ENCODE peak calls at places on chromosomes 5 and 9, in eight cellular contexts. Y, M, Z, G, D, Q, H and I are unnamed samples.

GRCh38 chr9:99431103-99431502 is 209.0 kb downstream of the SEC61B start:
- DNase-seq in H (peak; percentile 81), G (no peak), D (no peak), Z (peak; percentile 66), Y (peak; percentile 48), Q (no peak), M (no peak), I (no peak)

GRCh38 chr9:31868830-31869229 is 515.6 kb upstream of the ACO1 start:
- DNase-seq in Z (no peak), H (no peak), Y (no peak), G (no peak), M (no peak), Q (no peak), D (no peak), I (no peak)

GRCh38 chr5:7397005-7397546 is 1.1 kb downstream of the ADCY2 start:
- DNase-seq in H (no peak), M (no peak), Y (peak; percentile 16), D (no peak), Q (no peak), Z (no peak), G (no peak), I (no peak)

GRCh38 chr5:170648546-170648945 is 135.0 kb upstream of the GABRP start:
- DNase-seq in H (peak; percentile 70), G (no peak), Q (no peak), Y (peak; percentile 27), M (no peak), Z (no peak), D (no peak), I (no peak)

GRCh38 chr5:9733456-9733855 is 103.3 kb upstream of the TAS2R1 start:
- DNase-seq in H (no peak), Z (no peak), D (no peak), M (no peak), Y (peak; percentile 35), Q (no peak), G (no peak), I (no peak)

GRCh38 chr5:149578896-149579295 is 2.4 kb upstream of the ARHGEF37 start:
- DNase-seq in Q (no peak), D (no peak), G (no peak), Z (no peak), H (no peak), Y (no peak), M (no peak), I (no peak)

GRCh38 chr5:173925449-173926071 is 37.4 kb downstream of the CPEB4 start:
- DNase-seq in H (peak; percentile 83), Q (peak; percentile 25), D (no peak), Y (peak; percentile 74), Z (peak; percentile 61), M (peak; percentile 19), G (no peak), I (peak; percentile 16)

GRCh38 chr5:34620185-34620584 is 35.9 kb upstream of the RAI14 start:
- DNase-seq in G (no peak), H (no peak), Z (no peak), Y (peak; percentile 83), Q (no peak), M (no peak), D (no peak), I (no peak)

GRCh38 chr9:123997665-123998277 is 13.8 kb upstream of the LHX2 start:
- DNase-seq in Q (no peak), H (peak; percentile 25), G (no peak), Y (no peak), D (peak; percentile 75), M (no peak), Z (peak; percentile 23), I (no peak)

GRCh38 chr5:181108578-181109165 is 22.3 kb downstream of the OR2V1 start:
- DNase-seq in H (no peak), M (no peak), G (no peak), Y (no peak), Z (no peak), Q (no peak), D (no peak), I (no peak)

GRCh38 chr9:15333376-15333881 is 26.4 kb upstream of the TTC39B start:
- DNase-seq in G (no peak), Z (no peak), M (no peak), H (no peak), Y (no peak), Q (no peak), D (no peak), I (no peak)

GRCh38 chr5:115962565-115963402 is 509 bp downstream of the LVRN start:
- DNase-seq in Z (peak; percentile 22), G (no peak), D (no peak), M (peak; percentile 20), H (no peak), Y (peak; percentile 72), Q (no peak), I (no peak)

GRCh38 chr9:73038089-73038509 is 85.2 kb upstream of the ALDH1A1 start:
- DNase-seq in M (no peak), Y (peak; percentile 4), Z (no peak), G (no peak), D (no peak), Q (no peak), H (no peak), I (no peak)
- H3K4me3 ChIP-seq in M (no peak overlapping the region), Y (no peak overlapping the region), Z (no peak overlapping the region), G (no peak overlapping the region), D (no peak overlapping the region), Q (peak overlapping the region; percentile 34), H (no peak overlapping the region), I (no peak overlapping the region)

GRCh38 chr5:125346316-125346715 is 599.9 kb upstream of the ZNF608 start:
- DNase-seq in M (no peak), Q (no peak), Y (no peak), D (no peak), H (no peak), Z (no peak), G (no peak), I (no peak)

GRCh38 chr5:125348936-125349335 is 602.5 kb upstream of the ZNF608 start:
- DNase-seq in Z (no peak), G (no peak), H (no peak), Q (no peak), M (no peak), D (no peak), Y (no peak), I (no peak)

GRCh38 chr5:125348221-125348692 is 601.8 kb upstream of the ZNF608 start:
- DNase-seq in G (no peak), D (no peak), Z (peak; percentile 83), H (peak; percentile 36), M (no peak), Y (peak; percentile 15), Q (no peak), I (no peak)

GRCh38 chr5:125349432-125349831 is 603.0 kb upstream of the ZNF608 start:
- DNase-seq in G (peak; percentile 74), M (no peak), Z (peak; percentile 69), Y (peak; percentile 11), Q (no peak), D (no peak), H (peak; percentile 69), I (no peak)
- H3K4me3 ChIP-seq in G (no peak overlapping the region), M (no peak overlapping the region), Z (no peak overlapping the region), Y (no peak overlapping the region), Q (no peak overlapping the region), D (no peak overlapping the region), H (no peak overlapping the region), I (no peak overlapping the region)

GRCh38 chr9:18785604-18786003 is 247.4 kb downstream of the SAXO1 start:
- DNase-seq in D (no peak), H (no peak), Y (no peak), Z (peak; percentile 38), M (no peak), G (no peak), Q (no peak), I (no peak)

GRCh38 chr9:18786196-18786595 is 246.8 kb downstream of the SAXO1 start:
- DNase-seq in H (no peak), Q (no peak), Y (peak; percentile 28), D (no peak), G (no peak), Z (peak; percentile 14), M (no peak), I (no peak)

GRCh38 chr9:18788256-18788655 is 244.8 kb downstream of the SAXO1 start:
- DNase-seq in Z (peak; percentile 48), H (no peak), G (no peak), M (no peak), Q (no peak), Y (no peak), D (no peak), I (no peak)

GRCh38 chr9:18791074-18791473 is 241.9 kb downstream of the SAXO1 start:
- DNase-seq in D (no peak), Y (no peak), Q (no peak), G (no peak), H (peak; percentile 68), Z (peak; percentile 14), M (no peak), I (no peak)

DNA sequence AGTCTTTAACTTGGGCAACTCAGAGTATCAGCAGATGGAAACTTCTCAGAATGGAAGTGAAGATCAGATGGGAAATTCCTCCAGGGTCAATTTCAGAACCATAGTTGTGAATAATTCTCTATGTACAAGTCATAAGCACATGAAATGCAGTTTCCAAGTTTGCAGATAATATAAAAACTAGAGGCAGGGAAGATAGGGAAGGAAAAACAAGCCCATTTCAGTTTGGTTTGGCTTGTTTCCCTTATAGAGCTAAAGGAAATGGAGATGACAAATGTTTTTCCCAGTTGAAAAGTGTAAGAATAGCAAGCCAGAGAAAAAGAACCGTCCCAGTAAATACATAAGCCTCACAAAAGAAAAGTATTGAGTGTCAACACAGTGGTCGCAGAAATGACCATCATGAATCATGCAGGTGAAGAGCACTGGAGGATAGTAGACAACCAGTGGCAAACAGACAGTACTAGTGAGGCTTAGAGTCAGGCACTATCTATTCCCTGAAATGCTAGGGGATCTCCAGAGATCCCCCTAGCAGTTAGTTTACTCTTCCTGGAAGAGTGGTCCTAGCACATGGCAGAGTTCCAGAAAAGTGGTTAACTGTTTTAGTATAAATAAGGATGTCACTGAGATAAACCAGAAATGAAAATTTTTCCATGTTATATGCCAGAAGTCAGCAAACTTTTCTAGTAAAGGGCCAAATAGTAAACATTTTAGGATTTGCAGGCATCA is 245.9 kb downstream of the SAXO1 start:
- DNase-seq in Q (no peak), G (no peak), Z (peak; percentile 88), D (no peak), Y (peak; percentile 40), M (no peak), H (peak; percentile 57), I (no peak)
- H3K4me3 ChIP-seq in Q (no peak overlapping the region), G (no peak overlapping the region), Z (no peak overlapping the region), D (no peak overlapping the region), Y (no peak overlapping the region), M (no peak overlapping the region), H (no peak overlapping the region), I (no peak overlapping the region)

DNA sequence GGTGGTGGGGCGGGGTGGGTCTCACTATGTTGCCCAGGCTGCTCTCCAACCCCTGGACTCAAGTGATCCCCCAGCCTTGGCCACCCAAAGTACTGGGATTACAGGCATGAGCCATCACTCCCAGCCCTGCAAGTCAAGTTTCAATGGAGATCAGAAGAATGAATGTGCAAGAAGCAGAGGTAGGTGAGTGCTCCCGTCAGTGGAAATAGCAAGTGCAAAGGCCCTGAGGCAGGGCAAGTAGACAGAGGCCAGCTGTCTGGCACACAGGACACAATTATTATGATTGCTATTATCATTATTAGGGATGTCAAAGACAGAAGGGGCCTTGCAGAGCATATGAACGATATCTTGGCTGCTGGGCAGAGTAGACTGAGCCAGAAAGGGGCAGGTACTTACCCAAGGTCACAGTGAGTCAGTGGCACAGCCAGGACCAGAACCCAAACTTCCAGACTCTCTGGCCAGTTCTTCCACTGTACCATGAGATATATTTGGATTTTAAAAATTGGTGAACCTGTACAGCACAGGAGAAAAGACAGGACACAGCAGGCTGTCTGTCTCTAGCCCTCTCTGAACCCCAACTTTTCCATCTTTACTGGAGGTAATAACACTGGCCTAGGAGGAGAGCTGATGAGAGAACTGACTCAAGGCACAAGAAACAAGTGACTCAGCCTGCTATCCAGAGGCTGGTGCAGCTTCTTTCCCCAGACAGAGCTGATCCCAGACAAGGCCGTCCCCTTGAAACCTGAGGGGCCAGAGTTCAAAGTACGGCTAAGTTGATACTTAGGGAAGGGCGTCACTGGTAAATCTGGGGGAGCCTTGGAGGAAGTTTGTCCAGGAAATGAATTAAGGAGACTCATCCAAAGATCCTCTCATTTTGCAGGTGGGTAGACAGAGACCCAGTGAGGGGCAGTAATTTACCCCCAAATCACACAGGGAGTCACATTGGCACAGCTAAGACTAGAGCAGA is 1.4 kb downstream of the HDHD3 start:
- DNase-seq in G (no peak), H (no peak), Z (no peak), Q (peak; percentile 22), Y (peak; percentile 28), M (no peak), D (no peak), I (no peak)
- H3K4me3 ChIP-seq in G (peak overlapping the region; percentile 70), H (no peak overlapping the region), Z (peak overlapping the region; percentile 22), Q (peak overlapping the region; percentile 58), Y (no peak overlapping the region), M (no peak overlapping the region), D (peak overlapping the region; percentile 32), I (peak overlapping the region; percentile 58)